ENCODE peak calls at places on chromosomes 2 and 18, in nine cellular contexts. One of them, this sample, is unnamed.

GRCh38 chr2:236601306-236602202 is 31.9 kb downstream of the ACKR3 start:
- DNase-seq in AG09309: no peak
- DNase-seq in Calu3: no peak
- DNase-seq in pancreas: no peak
- DNase-seq in ovary: no peak
- DNase-seq in sigmoid colon: no peak
- DNase-seq in brain microvascular endothelial cell: no peak
- DNase-seq in astrocyte of the cerebellum: no peak
- DNase-seq in fibroblast of mammary gland: no peak
- DNase-seq in this sample: no peak

GRCh38 chr18:78912862-78913261 is 66.8 kb upstream of the SALL3 start:
- DNase-seq in AG09309: no peak
- DNase-seq in Calu3: no peak
- DNase-seq in pancreas: peak
- DNase-seq in ovary: no peak
- DNase-seq in sigmoid colon: no peak
- DNase-seq in brain microvascular endothelial cell: no peak
- DNase-seq in astrocyte of the cerebellum: no peak
- DNase-seq in fibroblast of mammary gland: no peak
- DNase-seq in this sample: no peak

GRCh38 chr2:60710707-60711106 is 45.4 kb upstream of the PAPOLG start:
- DNase-seq in AG09309: no peak
- DNase-seq in Calu3: no peak
- DNase-seq in pancreas: no peak
- DNase-seq in ovary: no peak
- DNase-seq in sigmoid colon: peak
- DNase-seq in brain microvascular endothelial cell: peak
- DNase-seq in astrocyte of the cerebellum: no peak
- DNase-seq in fibroblast of mammary gland: peak
- DNase-seq in this sample: no peak

GRCh38 chr2:151855111-151855510 is 26.9 kb upstream of the ARL5A start:
- DNase-seq in AG09309: no peak
- DNase-seq in Calu3: no peak
- DNase-seq in pancreas: no peak
- DNase-seq in ovary: no peak
- DNase-seq in sigmoid colon: no peak
- DNase-seq in brain microvascular endothelial cell: no peak
- DNase-seq in astrocyte of the cerebellum: no peak
- DNase-seq in fibroblast of mammary gland: no peak
- DNase-seq in this sample: no peak

GRCh38 chr18:77063256-77063655 is 69.3 kb downstream of the MBP start:
- DNase-seq in AG09309: no peak
- DNase-seq in Calu3: no peak
- DNase-seq in pancreas: no peak
- DNase-seq in ovary: no peak
- DNase-seq in sigmoid colon: no peak
- DNase-seq in brain microvascular endothelial cell: peak
- DNase-seq in astrocyte of the cerebellum: peak
- DNase-seq in fibroblast of mammary gland: peak
- DNase-seq in this sample: no peak

GRCh38 chr2:69459936-69460335 is 22.7 kb upstream of the NFU1 start:
- DNase-seq in AG09309: no peak
- DNase-seq in Calu3: no peak
- DNase-seq in pancreas: no peak
- DNase-seq in ovary: no peak
- DNase-seq in sigmoid colon: no peak
- DNase-seq in brain microvascular endothelial cell: no peak
- DNase-seq in astrocyte of the cerebellum: peak
- DNase-seq in fibroblast of mammary gland: no peak
- DNase-seq in this sample: no peak

GRCh38 chr2:2830576-2830975 is 499.5 kb upstream of the MYT1L start:
- DNase-seq in AG09309: no peak
- DNase-seq in Calu3: no peak
- DNase-seq in pancreas: no peak
- DNase-seq in ovary: no peak
- DNase-seq in sigmoid colon: peak
- DNase-seq in brain microvascular endothelial cell: no peak
- DNase-seq in astrocyte of the cerebellum: no peak
- DNase-seq in fibroblast of mammary gland: no peak
- DNase-seq in this sample: no peak

GRCh38 chr2:43325448-43325811 is 99.0 kb upstream of the ZFP36L2 start:
- DNase-seq in AG09309: no peak
- DNase-seq in Calu3: no peak
- DNase-seq in pancreas: no peak
- DNase-seq in ovary: no peak
- DNase-seq in sigmoid colon: no peak
- DNase-seq in brain microvascular endothelial cell: no peak
- DNase-seq in astrocyte of the cerebellum: no peak
- DNase-seq in fibroblast of mammary gland: no peak
- DNase-seq in this sample: no peak

GRCh38 chr2:183124222-183124956 is at the start of gene NUP35:
- DNase-seq in AG09309: peak
- DNase-seq in Calu3: peak
- DNase-seq in pancreas: peak
- DNase-seq in ovary: peak
- DNase-seq in sigmoid colon: peak
- DNase-seq in brain microvascular endothelial cell: peak
- DNase-seq in astrocyte of the cerebellum: peak
- DNase-seq in fibroblast of mammary gland: peak
- DNase-seq in this sample: peak

GRCh38 chr2:15355386-15355785 is 205.7 kb downstream of the NBAS start:
- DNase-seq in AG09309: no peak
- DNase-seq in Calu3: no peak
- DNase-seq in pancreas: no peak
- DNase-seq in ovary: no peak
- DNase-seq in sigmoid colon: no peak
- DNase-seq in brain microvascular endothelial cell: no peak
- DNase-seq in astrocyte of the cerebellum: no peak
- DNase-seq in fibroblast of mammary gland: no peak
- DNase-seq in this sample: no peak

GRCh38 chr2:44358498-44358897 is 2.8 kb downstream of the PREPL start:
- DNase-seq in AG09309: no peak
- DNase-seq in Calu3: peak
- DNase-seq in pancreas: peak
- DNase-seq in ovary: no peak
- DNase-seq in sigmoid colon: peak
- DNase-seq in brain microvascular endothelial cell: peak
- DNase-seq in astrocyte of the cerebellum: peak
- DNase-seq in fibroblast of mammary gland: peak
- DNase-seq in this sample: no peak

GRCh38 chr2:113129519-113130078 is 2.2 kb downstream of the IL1RN start:
- DNase-seq in AG09309: no peak
- DNase-seq in Calu3: no peak
- DNase-seq in pancreas: no peak
- DNase-seq in ovary: no peak
- DNase-seq in sigmoid colon: no peak
- DNase-seq in brain microvascular endothelial cell: no peak
- DNase-seq in astrocyte of the cerebellum: no peak
- DNase-seq in fibroblast of mammary gland: no peak
- DNase-seq in this sample: no peak

GRCh38 chr2:196479350-196479749 is 160.2 kb upstream of the CCDC150 start:
- DNase-seq in AG09309: peak
- DNase-seq in Calu3: no peak
- DNase-seq in pancreas: no peak
- DNase-seq in ovary: no peak
- DNase-seq in sigmoid colon: no peak
- DNase-seq in brain microvascular endothelial cell: peak
- DNase-seq in astrocyte of the cerebellum: peak
- DNase-seq in fibroblast of mammary gland: peak
- DNase-seq in this sample: no peak

GRCh38 chr2:100919316-100919715 is 82.8 kb upstream of the RPL31 start:
- DNase-seq in AG09309: no peak
- DNase-seq in Calu3: no peak
- DNase-seq in pancreas: no peak
- DNase-seq in ovary: no peak
- DNase-seq in sigmoid colon: no peak
- DNase-seq in brain microvascular endothelial cell: no peak
- DNase-seq in astrocyte of the cerebellum: no peak
- DNase-seq in fibroblast of mammary gland: no peak
- DNase-seq in this sample: no peak

GRCh38 chr2:54629914-54630609 is 93.4 kb upstream of the EML6 start:
- DNase-seq in AG09309: no peak
- DNase-seq in Calu3: peak
- DNase-seq in pancreas: peak
- DNase-seq in ovary: no peak
- DNase-seq in sigmoid colon: no peak
- DNase-seq in brain microvascular endothelial cell: peak
- DNase-seq in astrocyte of the cerebellum: no peak
- DNase-seq in fibroblast of mammary gland: peak
- DNase-seq in this sample: no peak

GRCh38 chr2:134401789-134402188 is 147.9 kb downstream of the MGAT5 start:
- DNase-seq in AG09309: no peak
- DNase-seq in Calu3: no peak
- DNase-seq in pancreas: no peak
- DNase-seq in ovary: no peak
- DNase-seq in sigmoid colon: no peak
- DNase-seq in brain microvascular endothelial cell: no peak
- DNase-seq in astrocyte of the cerebellum: no peak
- DNase-seq in fibroblast of mammary gland: peak
- DNase-seq in this sample: no peak

GRCh38 chr18:74303936-74304335 is 11.7 kb upstream of the C18orf63 start:
- DNase-seq in AG09309: no peak
- DNase-seq in Calu3: no peak
- DNase-seq in pancreas: no peak
- DNase-seq in ovary: no peak
- DNase-seq in sigmoid colon: no peak
- DNase-seq in brain microvascular endothelial cell: peak
- DNase-seq in astrocyte of the cerebellum: no peak
- DNase-seq in fibroblast of mammary gland: peak
- DNase-seq in this sample: no peak

GRCh38 chr2:24559714-24560113 is 68.7 kb downstream of the NCOA1 start:
- DNase-seq in AG09309: peak
- DNase-seq in Calu3: no peak
- DNase-seq in pancreas: no peak
- DNase-seq in ovary: no peak
- DNase-seq in sigmoid colon: no peak
- DNase-seq in brain microvascular endothelial cell: no peak
- DNase-seq in astrocyte of the cerebellum: peak
- DNase-seq in fibroblast of mammary gland: peak
- DNase-seq in this sample: no peak

GRCh38 chr2:220455389-220455788 is 828.0 kb downstream of the SLC4A3 start:
- DNase-seq in AG09309: peak
- DNase-seq in Calu3: no peak
- DNase-seq in pancreas: no peak
- DNase-seq in ovary: no peak
- DNase-seq in sigmoid colon: no peak
- DNase-seq in brain microvascular endothelial cell: no peak
- DNase-seq in astrocyte of the cerebellum: no peak
- DNase-seq in fibroblast of mammary gland: no peak
- DNase-seq in this sample: no peak

GRCh38 chr18:59897321-59897954 is 2.4 kb upstream of the PMAIP1 start:
- DNase-seq in AG09309: no peak
- DNase-seq in Calu3: no peak
- DNase-seq in pancreas: no peak
- DNase-seq in ovary: no peak
- DNase-seq in sigmoid colon: no peak
- DNase-seq in brain microvascular endothelial cell: no peak
- DNase-seq in astrocyte of the cerebellum: no peak
- DNase-seq in fibroblast of mammary gland: no peak
- DNase-seq in this sample: no peak
- TF ChIP-seq CTCF in AG09309: no peak
- TF ChIP-seq CTCF in Calu3: no peak
- TF ChIP-seq CTCF in pancreas: no peak
- TF ChIP-seq CTCF in ovary: no peak
- TF ChIP-seq CTCF in sigmoid colon: no peak
- TF ChIP-seq CTCF in brain microvascular endothelial cell: no peak
- TF ChIP-seq CTCF in astrocyte of the cerebellum: no peak
- TF ChIP-seq CTCF in fibroblast of mammary gland: no peak
- TF ChIP-seq CTCF in this sample: no peak

DNA sequence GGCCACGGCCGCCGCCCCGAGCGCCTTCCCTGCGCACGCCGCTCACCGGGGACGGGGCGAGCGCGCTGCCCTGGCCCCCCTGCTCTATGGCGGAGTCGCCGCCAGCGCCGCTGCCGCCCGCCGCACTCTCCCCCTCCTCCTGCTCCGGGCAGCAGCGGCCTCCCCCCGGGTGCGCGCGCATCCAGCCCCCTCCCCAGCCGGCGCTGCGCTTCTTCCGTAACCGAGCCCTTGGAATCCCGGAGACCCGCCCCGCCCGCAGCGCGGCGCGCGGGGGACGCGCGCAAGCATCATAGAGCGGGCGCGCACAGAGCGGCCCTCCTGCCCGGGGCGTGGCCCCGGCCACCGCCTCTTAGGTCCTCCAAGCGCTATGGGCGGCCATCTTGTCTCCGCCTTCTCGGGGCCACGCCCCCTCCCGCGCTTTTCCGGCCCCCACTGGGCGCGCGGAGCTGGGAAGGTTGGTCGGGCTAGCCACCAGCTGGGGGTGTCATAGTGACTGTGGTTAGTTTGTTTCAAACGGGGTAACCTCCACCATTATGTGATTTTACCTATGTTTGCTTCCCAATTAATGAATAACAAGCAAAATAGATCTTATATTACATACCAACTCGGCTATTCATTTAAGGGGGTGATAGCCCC is at the start of gene MBD2:
- DNase-seq in AG09309: peak
- DNase-seq in Calu3: peak
- DNase-seq in pancreas: peak
- DNase-seq in ovary: peak
- DNase-seq in sigmoid colon: peak
- DNase-seq in brain microvascular endothelial cell: peak
- DNase-seq in astrocyte of the cerebellum: peak
- DNase-seq in fibroblast of mammary gland: peak
- DNase-seq in this sample: peak
- TF ChIP-seq CTCF in AG09309: peak
- TF ChIP-seq CTCF in Calu3: no peak
- TF ChIP-seq CTCF in pancreas: no peak
- TF ChIP-seq CTCF in ovary: no peak
- TF ChIP-seq CTCF in sigmoid colon: no peak
- TF ChIP-seq CTCF in brain microvascular endothelial cell: peak
- TF ChIP-seq CTCF in astrocyte of the cerebellum: no peak
- TF ChIP-seq CTCF in fibroblast of mammary gland: peak
- TF ChIP-seq CTCF in this sample: no peak

DNA sequence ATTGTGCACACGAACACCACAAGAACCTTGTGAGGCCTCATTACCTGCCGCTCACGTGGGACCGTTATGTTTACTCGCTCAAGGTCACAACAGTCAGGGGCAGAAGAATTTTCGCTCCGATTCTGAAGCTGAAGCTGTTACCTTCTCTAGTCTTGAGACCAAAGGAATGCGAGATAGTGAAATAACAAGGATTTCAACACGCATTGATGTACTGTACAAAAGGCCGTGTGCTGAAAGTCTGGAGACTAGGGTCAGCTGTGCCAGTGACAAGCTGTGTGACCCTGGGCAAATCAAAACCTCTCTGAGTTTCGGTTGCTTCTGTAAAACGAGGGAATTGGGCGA is 583 bp downstream of the NEMP2 start:
- DNase-seq in AG09309: no peak
- DNase-seq in Calu3: no peak
- DNase-seq in pancreas: no peak
- DNase-seq in ovary: no peak
- DNase-seq in sigmoid colon: no peak
- DNase-seq in brain microvascular endothelial cell: no peak
- DNase-seq in astrocyte of the cerebellum: no peak
- DNase-seq in fibroblast of mammary gland: no peak
- DNase-seq in this sample: no peak
- TF ChIP-seq CTCF in AG09309: no peak
- TF ChIP-seq CTCF in Calu3: no peak
- TF ChIP-seq CTCF in pancreas: no peak
- TF ChIP-seq CTCF in ovary: no peak
- TF ChIP-seq CTCF in sigmoid colon: no peak
- TF ChIP-seq CTCF in brain microvascular endothelial cell: no peak
- TF ChIP-seq CTCF in astrocyte of the cerebellum: no peak
- TF ChIP-seq CTCF in fibroblast of mammary gland: no peak
- TF ChIP-seq CTCF in this sample: no peak

GRCh38 chr2:27489118-27489497 is 435 bp downstream of the IFT172 start:
- DNase-seq in AG09309: no peak
- DNase-seq in Calu3: peak
- DNase-seq in pancreas: no peak
- DNase-seq in ovary: no peak
- DNase-seq in sigmoid colon: no peak
- DNase-seq in brain microvascular endothelial cell: no peak
- DNase-seq in astrocyte of the cerebellum: no peak
- DNase-seq in fibroblast of mammary gland: peak
- DNase-seq in this sample: no peak
- TF ChIP-seq CTCF in AG09309: no peak
- TF ChIP-seq CTCF in Calu3: no peak
- TF ChIP-seq CTCF in pancreas: no peak
- TF ChIP-seq CTCF in ovary: no peak
- TF ChIP-seq CTCF in sigmoid colon: no peak
- TF ChIP-seq CTCF in brain microvascular endothelial cell: peak
- TF ChIP-seq CTCF in astrocyte of the cerebellum: peak
- TF ChIP-seq CTCF in fibroblast of mammary gland: peak
- TF ChIP-seq CTCF in this sample: no peak